ENCODE peak calls at places on chromosome 1, in seven cellular contexts. O is DND-41, V is H1, N is GM23338, S is neural progenitor cell, W is A549, I is sigmoid colon. M is an unnamed sample. For H3K4me1, the result is how much of the 10 kb centered on the place peaks cover.

GRCh38 chr1:57424231-57425027 is 569 bp upstream of the DAB1 start:
- DNase-seq in V (peak), O (no peak), S (peak), I (no peak), W (peak), N (peak), M (no peak)

GRCh38 chr1:159188375-159188788 is 16.3 kb upstream of the ACKR1 start:
- DNase-seq in W (peak), V (peak), O (no peak), I (peak), S (peak), N (peak), M (peak)

GRCh38 chr1:25952851-25953401 is 44.9 kb downstream of the PAFAH2 start:
- DNase-seq in I (peak), W (no peak), N (no peak), V (no peak), S (no peak), O (no peak), M (no peak)

GRCh38 chr1:213055087-213055591 is 4.1 kb downstream of the RPS6KC1 start:
- DNase-seq in O (no peak), N (no peak), V (no peak), S (no peak), W (no peak), I (no peak), M (no peak)

GRCh38 chr1:226424228-226425003 is 16.5 kb upstream of the PARP1 start:
- DNase-seq in O (no peak), N (peak), W (peak), V (no peak), S (peak), I (no peak), M (no peak)

GRCh38 chr1:62689524-62689923 is 1.3 kb upstream of the DOCK7 start:
- DNase-seq in O (no peak), V (no peak), W (no peak), N (no peak), S (no peak), I (no peak), M (no peak)

GRCh38 chr1:26284597-26285351 is 4.9 kb downstream of the SH3BGRL3 start:
- DNase-seq in W (peak), O (peak), S (peak), V (peak), I (peak), N (peak), M (no peak)

GRCh38 chr1:26723013-26723991 is 27.5 kb downstream of the ARID1A start:
- DNase-seq in N (peak), V (peak), I (peak), W (peak), O (peak), S (peak), M (peak)

DNA sequence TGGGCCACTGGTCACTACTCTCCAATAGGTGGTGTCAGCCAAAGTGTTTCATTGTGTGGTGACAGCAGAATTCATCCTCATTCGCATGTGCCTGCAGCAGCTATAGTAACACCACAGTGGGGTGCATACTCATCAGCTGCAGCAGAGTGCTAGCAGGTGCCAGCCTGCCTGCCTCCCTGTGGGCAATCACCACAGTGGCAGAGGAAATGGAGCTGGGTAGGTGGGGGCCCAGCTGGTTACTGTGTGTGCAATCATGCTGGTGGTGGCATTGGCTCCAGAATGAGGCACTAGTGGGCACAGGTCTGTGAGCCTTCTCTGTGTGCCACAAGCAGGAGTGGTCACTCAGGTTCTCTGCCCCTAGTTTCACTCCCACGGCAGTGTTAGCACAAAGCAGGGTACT is 579.2 kb downstream of the PTPRC start:
- DNase-seq in V (no peak), N (peak), S (peak), O (peak), W (no peak), I (no peak), M (no peak)
- H3K4me3 ChIP-seq in V (no peak), N (no peak), S (no peak), O (peak), W (no peak), I (no peak), M (no peak)

GRCh38 chr1:183487686-183488442 is 15.6 kb downstream of the SMG7 start:
- DNase-seq in W (no peak), S (no peak), O (no peak), I (no peak), V (no peak), N (no peak), M (no peak)
- H3K4me1 ChIP-seq in W (under half), S (under half), O (under half), I (under half), V (under half), N (under half), M (under half)

GRCh38 chr1:186681136-186681535 is 913 bp upstream of the PTGS2 start:
- DNase-seq in I (no peak), O (no peak), S (no peak), N (no peak), V (no peak), W (peak), M (no peak)
- H3K27ac ChIP-seq in I (peak), O (no peak), S (no peak), N (no peak), V (no peak), W (peak), M (no peak)

DNA sequence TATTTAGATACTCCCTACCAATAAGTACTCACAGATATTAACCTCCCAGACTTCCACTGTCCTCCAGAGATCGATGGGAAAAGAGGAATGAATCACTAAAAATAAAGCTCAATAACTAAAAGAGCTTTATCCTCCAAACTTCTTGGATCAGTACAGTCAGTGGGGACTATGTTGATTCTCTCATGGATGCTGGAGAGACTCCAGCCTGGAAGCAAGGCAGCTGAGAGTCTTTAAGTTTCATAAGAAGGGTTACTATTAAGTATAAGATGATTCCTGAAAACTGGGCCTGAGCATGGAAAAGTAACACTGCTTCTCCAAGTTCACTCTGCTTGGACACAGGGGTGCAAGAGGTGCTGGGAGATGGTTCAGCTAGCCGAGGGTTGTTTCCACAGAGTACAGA is 6.2 kb upstream of the DDR2 start:
- DNase-seq in W (no peak), O (no peak), N (no peak), S (no peak), V (no peak), I (peak), M (no peak)
- H3K4me3 ChIP-seq in W (no peak), O (no peak), N (no peak), S (no peak), V (no peak), I (peak), M (no peak)

GRCh38 chr1:15620890-15621682 is 3.8 kb downstream of the DDI2 start:
- DNase-seq in N (no peak), S (no peak), I (no peak), W (no peak), V (no peak), O (no peak), M (no peak)
- H3K4me1 ChIP-seq in N (under half), S (under half), I (half or more), W (under half), V (under half), O (under half), M (under half)

M was measured in iPS DF 6.9.